ENCODE peak calls at places on chromosomes 2 and 18, in five cellular contexts. One of them, this sample, is unnamed.

GRCh38 chr2:189437931-189438330 is 3.3 kb upstream of the WDR75 start:
- DNase-seq in osteocyte: no peak
- DNase-seq in upper lobe of right lung: no peak
- DNase-seq in sigmoid colon: no peak
- DNase-seq in prostate gland: no peak
- DNase-seq in this sample: no peak

GRCh38 chr18:43029414-43029813 is 86.1 kb downstream of the RIT2 start:
- DNase-seq in prostate gland: no peak
- DNase-seq in upper lobe of right lung: no peak
- DNase-seq in osteocyte: no peak
- DNase-seq in sigmoid colon: no peak
- DNase-seq in this sample: no peak

GRCh38 chr2:197183355-197183754 is 127.2 kb downstream of the ANKRD44 start:
- DNase-seq in prostate gland: no peak
- DNase-seq in upper lobe of right lung: no peak
- DNase-seq in osteocyte: no peak
- DNase-seq in sigmoid colon: no peak
- DNase-seq in this sample: no peak

GRCh38 chr2:109129356-109129920 is 433 bp downstream of the SH3RF3 start:
- DNase-seq in osteocyte: no peak
- DNase-seq in upper lobe of right lung: no peak
- DNase-seq in prostate gland: no peak
- DNase-seq in sigmoid colon: no peak
- DNase-seq in this sample: no peak

GRCh38 chr2:238122287-238123217 is 15.9 kb upstream of the KLHL30 start:
- DNase-seq in sigmoid colon: no peak
- DNase-seq in upper lobe of right lung: no peak
- DNase-seq in prostate gland: no peak
- DNase-seq in osteocyte: no peak
- DNase-seq in this sample: no peak

GRCh38 chr2:177543007-177543760 is 150.6 kb downstream of the AGPS start:
- DNase-seq in sigmoid colon: peak; percentile 68
- DNase-seq in prostate gland: no peak
- DNase-seq in upper lobe of right lung: no peak
- DNase-seq in osteocyte: no peak
- DNase-seq in this sample: no peak

GRCh38 chr2:53033416-53033815 is 734.2 kb upstream of the CHAC2 start:
- DNase-seq in prostate gland: no peak
- DNase-seq in sigmoid colon: no peak
- DNase-seq in osteocyte: no peak
- DNase-seq in upper lobe of right lung: no peak
- DNase-seq in this sample: no peak

GRCh38 chr2:97741686-97742085 is 28.3 kb downstream of the ZAP70 start:
- DNase-seq in upper lobe of right lung: no peak
- DNase-seq in osteocyte: no peak
- DNase-seq in sigmoid colon: no peak
- DNase-seq in prostate gland: no peak
- DNase-seq in this sample: no peak

GRCh38 chr2:29420999-29421856 is 306.0 kb downstream of the CLIP4 start:
- DNase-seq in upper lobe of right lung: no peak
- DNase-seq in osteocyte: no peak
- DNase-seq in sigmoid colon: no peak
- DNase-seq in prostate gland: no peak
- DNase-seq in this sample: no peak

GRCh38 chr18:40371673-40372072 is 1583.4 kb upstream of the PIK3C3 start:
- DNase-seq in osteocyte: no peak
- DNase-seq in upper lobe of right lung: no peak
- DNase-seq in prostate gland: no peak
- DNase-seq in sigmoid colon: no peak
- DNase-seq in this sample: no peak

GRCh38 chr2:20167356-20167755 is 57.6 kb downstream of the SDC1 start:
- DNase-seq in osteocyte: no peak
- DNase-seq in upper lobe of right lung: no peak
- DNase-seq in sigmoid colon: no peak
- DNase-seq in prostate gland: no peak
- DNase-seq in this sample: no peak

GRCh38 chr18:61892683-61893303 is at the start of gene RNF152:
- DNase-seq in prostate gland: peak; percentile 28
- DNase-seq in osteocyte: no peak
- DNase-seq in upper lobe of right lung: peak; percentile 63
- DNase-seq in sigmoid colon: peak; percentile 75
- DNase-seq in this sample: no peak

GRCh38 chr2:42052702-42053481 is 5.1 kb downstream of the PKDCC start:
- DNase-seq in prostate gland: no peak
- DNase-seq in osteocyte: no peak
- DNase-seq in upper lobe of right lung: no peak
- DNase-seq in sigmoid colon: no peak
- DNase-seq in this sample: no peak

GRCh38 chr2:85945576-85945975 is 56.8 kb upstream of the ST3GAL5 start:
- DNase-seq in osteocyte: peak; percentile 13
- DNase-seq in prostate gland: no peak
- DNase-seq in upper lobe of right lung: no peak
- DNase-seq in sigmoid colon: no peak
- DNase-seq in this sample: no peak

GRCh38 chr18:79736230-79736629 is 56.6 kb downstream of the CTDP1 start:
- DNase-seq in sigmoid colon: peak; percentile 56
- DNase-seq in osteocyte: no peak
- DNase-seq in upper lobe of right lung: peak; percentile 63
- DNase-seq in prostate gland: no peak
- DNase-seq in this sample: no peak

GRCh38 chr2:231181848-231182247 is 16.6 kb upstream of the ARMC9 start:
- DNase-seq in prostate gland: no peak
- DNase-seq in upper lobe of right lung: peak; percentile 82
- DNase-seq in sigmoid colon: peak; percentile 81
- DNase-seq in osteocyte: peak; percentile 84
- DNase-seq in this sample: peak; percentile 52
- TF ChIP-seq CTCF in prostate gland: no peak
- TF ChIP-seq CTCF in upper lobe of right lung: no peak
- TF ChIP-seq CTCF in sigmoid colon: no peak
- TF ChIP-seq CTCF in osteocyte: no peak
- TF ChIP-seq CTCF in this sample: no peak

GRCh38 chr2:163736433-163737168 is 793 bp upstream of the FIGN start:
- DNase-seq in sigmoid colon: peak; percentile 75
- DNase-seq in prostate gland: no peak
- DNase-seq in osteocyte: peak; percentile 86
- DNase-seq in upper lobe of right lung: peak; percentile 75
- DNase-seq in this sample: peak; percentile 74
- TF ChIP-seq CTCF in sigmoid colon: no peak
- TF ChIP-seq CTCF in prostate gland: no peak
- TF ChIP-seq CTCF in osteocyte: peak; percentile 42
- TF ChIP-seq CTCF in upper lobe of right lung: peak; percentile 18
- TF ChIP-seq CTCF in this sample: peak; percentile 27

GRCh38 chr18:41858761-41859555 is 96.1 kb upstream of the PIK3C3 start:
- DNase-seq in sigmoid colon: no peak
- DNase-seq in upper lobe of right lung: no peak
- DNase-seq in osteocyte: no peak
- DNase-seq in prostate gland: no peak
- DNase-seq in this sample: no peak

GRCh38 chr18:41850781-41851180 is 104.3 kb upstream of the PIK3C3 start:
- DNase-seq in upper lobe of right lung: no peak
- DNase-seq in sigmoid colon: no peak
- DNase-seq in prostate gland: no peak
- DNase-seq in osteocyte: no peak
- DNase-seq in this sample: no peak

GRCh38 chr18:41849632-41850031 is 105.4 kb upstream of the PIK3C3 start:
- DNase-seq in upper lobe of right lung: no peak
- DNase-seq in osteocyte: no peak
- DNase-seq in sigmoid colon: no peak
- DNase-seq in prostate gland: no peak
- DNase-seq in this sample: no peak

DNA sequence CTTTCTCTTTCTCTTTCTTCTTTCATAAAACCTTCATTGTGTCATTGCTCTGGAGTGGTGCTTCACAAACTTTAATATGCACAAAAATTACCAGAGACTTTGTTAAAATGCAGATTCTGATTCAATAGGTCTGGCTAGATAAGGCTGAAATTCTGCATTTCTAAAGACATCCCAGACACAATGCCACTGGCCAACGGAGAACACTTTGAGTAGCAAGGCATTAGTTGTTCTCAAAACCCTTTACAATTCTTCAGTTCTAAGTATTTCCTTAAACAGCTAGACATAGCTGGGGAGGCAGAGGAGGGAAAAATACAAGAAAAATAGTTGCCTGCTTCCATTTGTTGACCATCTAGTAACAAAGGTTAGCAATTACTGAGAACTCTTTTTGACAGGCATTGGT is 101.8 kb upstream of the PIK3C3 start:
- DNase-seq in prostate gland: no peak
- DNase-seq in upper lobe of right lung: no peak
- DNase-seq in osteocyte: no peak
- DNase-seq in sigmoid colon: no peak
- DNase-seq in this sample: no peak
- TF ChIP-seq CTCF in prostate gland: no peak
- TF ChIP-seq CTCF in upper lobe of right lung: no peak
- TF ChIP-seq CTCF in osteocyte: no peak
- TF ChIP-seq CTCF in sigmoid colon: no peak
- TF ChIP-seq CTCF in this sample: no peak

DNA sequence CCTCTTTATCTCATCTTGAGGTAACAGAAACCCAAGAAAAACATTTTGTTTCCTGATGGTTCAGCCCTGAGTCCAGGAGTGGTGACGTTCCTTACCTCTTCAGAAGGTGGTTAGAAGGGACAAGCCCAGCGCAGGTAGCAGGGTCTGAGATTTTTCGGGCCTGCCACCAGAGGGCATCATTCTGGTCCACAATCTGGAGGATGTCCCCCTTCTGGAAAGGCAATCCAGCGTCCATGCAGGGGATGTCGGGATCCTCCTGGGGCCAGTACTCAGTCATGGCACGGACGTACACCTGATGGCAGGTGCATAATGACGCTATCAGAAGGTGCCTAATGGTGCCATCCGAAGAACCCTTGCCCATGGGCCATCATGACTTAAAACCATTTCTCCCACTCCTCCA is 17.7 kb downstream of the MPP4 start:
- DNase-seq in prostate gland: no peak
- DNase-seq in upper lobe of right lung: no peak
- DNase-seq in sigmoid colon: no peak
- DNase-seq in osteocyte: no peak
- DNase-seq in this sample: peak; percentile 12
- TF ChIP-seq CTCF in prostate gland: no peak
- TF ChIP-seq CTCF in upper lobe of right lung: peak; percentile 23
- TF ChIP-seq CTCF in sigmoid colon: no peak
- TF ChIP-seq CTCF in osteocyte: peak; percentile 32
- TF ChIP-seq CTCF in this sample: peak; percentile 43

GRCh38 chr2:48617618-48618017 is at the start of gene GTF2A1L:
- DNase-seq in sigmoid colon: no peak
- DNase-seq in osteocyte: no peak
- DNase-seq in prostate gland: no peak
- DNase-seq in upper lobe of right lung: no peak
- DNase-seq in this sample: no peak

GRCh38 chr2:48619526-48619925 is 1.9 kb downstream of the GTF2A1L start:
- DNase-seq in prostate gland: no peak
- DNase-seq in upper lobe of right lung: no peak
- DNase-seq in sigmoid colon: no peak
- DNase-seq in osteocyte: no peak
- DNase-seq in this sample: no peak

GRCh38 chr2:48626047-48626446 is 8.4 kb downstream of the GTF2A1L start:
- DNase-seq in upper lobe of right lung: no peak
- DNase-seq in osteocyte: no peak
- DNase-seq in prostate gland: no peak
- DNase-seq in sigmoid colon: no peak
- DNase-seq in this sample: no peak

GRCh38 chr2:48624696-48625095 is 7.0 kb downstream of the GTF2A1L start:
- DNase-seq in prostate gland: no peak
- DNase-seq in osteocyte: no peak
- DNase-seq in upper lobe of right lung: no peak
- DNase-seq in sigmoid colon: no peak
- DNase-seq in this sample: no peak

DNA sequence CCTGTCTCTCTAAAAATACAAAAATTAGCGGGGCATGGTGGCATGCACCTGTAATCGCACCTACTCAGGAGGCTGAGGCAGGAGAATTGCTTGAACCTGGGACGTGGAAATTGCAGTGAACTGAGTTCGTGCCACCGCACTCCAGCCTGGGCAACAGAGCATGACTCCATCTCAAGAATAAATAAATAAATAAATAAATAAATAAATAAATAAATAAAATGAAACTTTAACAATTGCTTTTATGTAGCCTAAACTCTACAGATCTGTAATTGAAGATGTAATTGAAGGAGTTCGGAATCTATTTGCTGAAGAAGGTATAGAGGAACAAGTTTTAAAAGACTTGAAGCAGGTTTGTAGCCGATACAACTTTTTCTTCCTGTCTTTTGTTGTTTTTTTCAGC is 2.9 kb downstream of the GTF2A1L start:
- DNase-seq in prostate gland: no peak
- DNase-seq in upper lobe of right lung: no peak
- DNase-seq in osteocyte: no peak
- DNase-seq in sigmoid colon: no peak
- DNase-seq in this sample: no peak
- TF ChIP-seq CTCF in prostate gland: no peak
- TF ChIP-seq CTCF in upper lobe of right lung: no peak
- TF ChIP-seq CTCF in osteocyte: no peak
- TF ChIP-seq CTCF in sigmoid colon: no peak
- TF ChIP-seq CTCF in this sample: no peak